ENCODE peak calls at places on chromosomes 5 and 9, in five cellular contexts. One of them, this sample, is unnamed.

GRCh38 chr9:125950880-125951471 is 203.8 kb downstream of the PBX3 start:
- DNase-seq in AG04450: no peak
- DNase-seq in WERI-Rb-1: no peak
- DNase-seq in esophagus squamous epithelium: no peak
- DNase-seq in heart left ventricle: no peak
- DNase-seq in this sample: no peak

GRCh38 chr5:119200795-119201194 is 129.9 kb downstream of the DMXL1 start:
- DNase-seq in esophagus squamous epithelium: no peak
- DNase-seq in AG04450: no peak
- DNase-seq in heart left ventricle: no peak
- DNase-seq in WERI-Rb-1: no peak
- DNase-seq in this sample: no peak

GRCh38 chr9:109158656-109159055 is 8.4 kb downstream of the FRRS1L start:
- DNase-seq in heart left ventricle: no peak
- DNase-seq in AG04450: no peak
- DNase-seq in esophagus squamous epithelium: no peak
- DNase-seq in WERI-Rb-1: no peak
- DNase-seq in this sample: no peak

GRCh38 chr5:42842860-42843641 is 31.4 kb upstream of the SELENOP start:
- DNase-seq in heart left ventricle: no peak
- DNase-seq in WERI-Rb-1: no peak
- DNase-seq in esophagus squamous epithelium: no peak
- DNase-seq in AG04450: no peak
- DNase-seq in this sample: no peak

GRCh38 chr9:84773023-84773422 is 103.5 kb downstream of the NTRK2 start:
- DNase-seq in esophagus squamous epithelium: no peak
- DNase-seq in WERI-Rb-1: no peak
- DNase-seq in heart left ventricle: no peak
- DNase-seq in AG04450: no peak
- DNase-seq in this sample: no peak

GRCh38 chr9:96654450-96655197 is 493 bp downstream of the PRXL2C start:
- DNase-seq in esophagus squamous epithelium: peak
- DNase-seq in AG04450: peak
- DNase-seq in heart left ventricle: peak
- DNase-seq in WERI-Rb-1: peak
- DNase-seq in this sample: peak

GRCh38 chr5:98774192-98775046 is 956 bp downstream of the RGMB start:
- DNase-seq in esophagus squamous epithelium: peak
- DNase-seq in WERI-Rb-1: peak
- DNase-seq in AG04450: no peak
- DNase-seq in heart left ventricle: peak
- DNase-seq in this sample: peak

GRCh38 chr9:22976454-22976853 is 529.8 kb downstream of the DMRTA1 start:
- DNase-seq in esophagus squamous epithelium: no peak
- DNase-seq in AG04450: no peak
- DNase-seq in heart left ventricle: no peak
- DNase-seq in WERI-Rb-1: no peak
- DNase-seq in this sample: no peak

GRCh38 chr9:75445122-75445521 is 356.8 kb downstream of the OSTF1 start:
- DNase-seq in WERI-Rb-1: no peak
- DNase-seq in esophagus squamous epithelium: no peak
- DNase-seq in AG04450: no peak
- DNase-seq in heart left ventricle: no peak
- DNase-seq in this sample: no peak

GRCh38 chr9:7137571-7137970 is 379.8 kb downstream of the KDM4C start:
- DNase-seq in WERI-Rb-1: no peak
- DNase-seq in esophagus squamous epithelium: no peak
- DNase-seq in AG04450: no peak
- DNase-seq in heart left ventricle: no peak
- DNase-seq in this sample: no peak

GRCh38 chr5:145062280-145062679 is 772.9 kb downstream of the PRELID2 start:
- DNase-seq in esophagus squamous epithelium: no peak
- DNase-seq in AG04450: peak
- DNase-seq in heart left ventricle: no peak
- DNase-seq in WERI-Rb-1: no peak
- DNase-seq in this sample: no peak

GRCh38 chr9:77892171-77892570 is 139.4 kb downstream of the GNAQ start:
- DNase-seq in esophagus squamous epithelium: no peak
- DNase-seq in heart left ventricle: no peak
- DNase-seq in WERI-Rb-1: no peak
- DNase-seq in AG04450: no peak
- DNase-seq in this sample: no peak

GRCh38 chr5:176317534-176318374 is 43.8 kb downstream of the KIAA1191 start:
- DNase-seq in esophagus squamous epithelium: no peak
- DNase-seq in heart left ventricle: no peak
- DNase-seq in WERI-Rb-1: no peak
- DNase-seq in AG04450: no peak
- DNase-seq in this sample: no peak

GRCh38 chr9:86732514-86732913 is 214.8 kb downstream of the GAS1 start:
- DNase-seq in esophagus squamous epithelium: no peak
- DNase-seq in heart left ventricle: no peak
- DNase-seq in AG04450: no peak
- DNase-seq in WERI-Rb-1: no peak
- DNase-seq in this sample: no peak

GRCh38 chr5:179276838-179277395 is 68.3 kb downstream of the ADAMTS2 start:
- DNase-seq in AG04450: no peak
- DNase-seq in heart left ventricle: peak
- DNase-seq in esophagus squamous epithelium: no peak
- DNase-seq in WERI-Rb-1: no peak
- DNase-seq in this sample: no peak

GRCh38 chr9:136721339-136722092 is 9.1 kb downstream of the DIPK1B start:
- DNase-seq in WERI-Rb-1: no peak
- DNase-seq in esophagus squamous epithelium: no peak
- DNase-seq in AG04450: no peak
- DNase-seq in heart left ventricle: peak
- DNase-seq in this sample: no peak

GRCh38 chr5:96302174-96302738 is 130.8 kb downstream of the PCSK1 start:
- DNase-seq in WERI-Rb-1: no peak
- DNase-seq in heart left ventricle: no peak
- DNase-seq in esophagus squamous epithelium: no peak
- DNase-seq in AG04450: no peak
- DNase-seq in this sample: no peak

GRCh38 chr5:115068239-115069086 is 101.2 kb downstream of the TRIM36 start:
- DNase-seq in WERI-Rb-1: no peak
- DNase-seq in AG04450: no peak
- DNase-seq in esophagus squamous epithelium: no peak
- DNase-seq in heart left ventricle: no peak
- DNase-seq in this sample: no peak

GRCh38 chr9:78021692-78022091 is 9.9 kb downstream of the GNAQ start:
- DNase-seq in esophagus squamous epithelium: no peak
- DNase-seq in AG04450: no peak
- DNase-seq in heart left ventricle: peak
- DNase-seq in WERI-Rb-1: no peak
- DNase-seq in this sample: no peak

GRCh38 chr5:111513175-111513520 is 813 bp upstream of the STARD4 start:
- DNase-seq in WERI-Rb-1: no peak
- DNase-seq in esophagus squamous epithelium: no peak
- DNase-seq in heart left ventricle: no peak
- DNase-seq in AG04450: no peak
- DNase-seq in this sample: no peak

GRCh38 chr5:34051374-34051980 is 8.5 kb upstream of the C1QTNF3 start:
- DNase-seq in AG04450: no peak
- DNase-seq in WERI-Rb-1: no peak
- DNase-seq in heart left ventricle: no peak
- DNase-seq in esophagus squamous epithelium: no peak
- DNase-seq in this sample: no peak

GRCh38 chr9:96040591-96041461 is 165.3 kb downstream of the ERCC6L2 start:
- DNase-seq in esophagus squamous epithelium: no peak
- DNase-seq in heart left ventricle: no peak
- DNase-seq in WERI-Rb-1: no peak
- DNase-seq in AG04450: peak
- DNase-seq in this sample: no peak

GRCh38 chr9:21789541-21790037 is 12.8 kb upstream of the MTAP start:
- DNase-seq in WERI-Rb-1: peak
- DNase-seq in esophagus squamous epithelium: no peak
- DNase-seq in heart left ventricle: peak
- DNase-seq in AG04450: peak
- DNase-seq in this sample: peak

GRCh38 chr5:1786621-1787471 is 12.8 kb downstream of the MRPL36 start:
- DNase-seq in heart left ventricle: no peak
- DNase-seq in esophagus squamous epithelium: no peak
- DNase-seq in WERI-Rb-1: no peak
- DNase-seq in AG04450: no peak
- DNase-seq in this sample: no peak

GRCh38 chr9:22030101-22030598 is 21.0 kb upstream of the CDKN2B start:
- DNase-seq in esophagus squamous epithelium: no peak
- DNase-seq in AG04450: no peak
- DNase-seq in heart left ventricle: no peak
- DNase-seq in WERI-Rb-1: no peak
- DNase-seq in this sample: no peak

GRCh38 chr5:114122852-114123251 is 239.0 kb upstream of the KCNN2 start:
- DNase-seq in AG04450: no peak
- DNase-seq in heart left ventricle: no peak
- DNase-seq in esophagus squamous epithelium: no peak
- DNase-seq in WERI-Rb-1: no peak
- DNase-seq in this sample: no peak

GRCh38 chr5:88245241-88245892 is 23.3 kb downstream of the TMEM161B start:
- DNase-seq in AG04450: no peak
- DNase-seq in esophagus squamous epithelium: no peak
- DNase-seq in heart left ventricle: no peak
- DNase-seq in WERI-Rb-1: no peak
- DNase-seq in this sample: no peak

GRCh38 chr9:4106081-4106491 is 193.8 kb downstream of the GLIS3 start:
- DNase-seq in heart left ventricle: no peak
- DNase-seq in WERI-Rb-1: no peak
- DNase-seq in esophagus squamous epithelium: no peak
- DNase-seq in AG04450: no peak
- DNase-seq in this sample: no peak

GRCh38 chr5:14270212-14270702 is 127.1 kb downstream of the TRIO start:
- DNase-seq in esophagus squamous epithelium: no peak
- DNase-seq in heart left ventricle: peak
- DNase-seq in AG04450: no peak
- DNase-seq in WERI-Rb-1: peak
- DNase-seq in this sample: no peak

GRCh38 chr5:63262191-63262981 is 683.8 kb downstream of the LRRC70 start:
- DNase-seq in esophagus squamous epithelium: no peak
- DNase-seq in WERI-Rb-1: no peak
- DNase-seq in AG04450: no peak
- DNase-seq in heart left ventricle: no peak
- DNase-seq in this sample: no peak

DNA sequence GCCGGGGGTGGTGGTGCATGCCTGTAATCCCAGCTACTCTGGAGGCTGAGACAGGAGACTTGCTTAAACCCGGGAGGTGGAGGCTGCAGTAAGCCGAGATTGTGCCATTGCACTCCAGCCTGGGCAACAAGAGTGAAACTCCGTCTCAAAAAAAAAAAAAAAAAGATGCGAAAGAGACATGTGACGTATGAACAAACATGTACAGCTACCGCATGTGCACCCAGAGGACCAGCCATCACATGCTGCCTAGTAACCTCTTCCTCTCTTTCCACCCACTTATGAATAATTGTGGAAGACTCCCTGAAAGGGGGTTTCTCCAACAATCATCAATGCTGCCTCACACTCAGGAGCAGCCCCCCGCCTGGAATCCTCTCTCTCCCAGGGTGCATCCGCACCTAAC is 2.3 kb downstream of the SARDH start:
- DNase-seq in esophagus squamous epithelium: no peak
- DNase-seq in WERI-Rb-1: no peak
- DNase-seq in heart left ventricle: no peak
- DNase-seq in AG04450: no peak
- DNase-seq in this sample: no peak
- H3K27ac ChIP-seq in esophagus squamous epithelium: no peak
- H3K27ac ChIP-seq in WERI-Rb-1: no peak
- H3K27ac ChIP-seq in heart left ventricle: no peak
- H3K27ac ChIP-seq in AG04450: no peak
- H3K27ac ChIP-seq in this sample: no peak

GRCh38 chr5:127702434-127702833 is 757 bp upstream of the CCDC192 start:
- DNase-seq in AG04450: no peak
- DNase-seq in WERI-Rb-1: no peak
- DNase-seq in esophagus squamous epithelium: no peak
- DNase-seq in heart left ventricle: no peak
- DNase-seq in this sample: no peak
- TF ChIP-seq CTCF in AG04450: no peak
- TF ChIP-seq CTCF in WERI-Rb-1: no peak
- TF ChIP-seq CTCF in esophagus squamous epithelium: no peak
- TF ChIP-seq CTCF in heart left ventricle: no peak
- TF ChIP-seq CTCF in this sample: no peak

GRCh38 chr5:142192799-142193428 is 84.3 kb downstream of the NDFIP1 start:
- DNase-seq in AG04450: no peak
- DNase-seq in WERI-Rb-1: no peak
- DNase-seq in heart left ventricle: peak
- DNase-seq in esophagus squamous epithelium: no peak
- DNase-seq in this sample: no peak
- H3K27ac ChIP-seq in AG04450: no peak
- H3K27ac ChIP-seq in WERI-Rb-1: no peak
- H3K27ac ChIP-seq in heart left ventricle: no peak
- H3K27ac ChIP-seq in esophagus squamous epithelium: no peak
- H3K27ac ChIP-seq in this sample: no peak

GRCh38 chr9:69820955-69821788 is 555 bp downstream of the CFAP95 start:
- DNase-seq in AG04450: no peak
- DNase-seq in heart left ventricle: no peak
- DNase-seq in esophagus squamous epithelium: no peak
- DNase-seq in WERI-Rb-1: no peak
- DNase-seq in this sample: no peak

GRCh38 chr9:69818946-69819345 is 1.7 kb upstream of the CFAP95 start:
- DNase-seq in AG04450: no peak
- DNase-seq in WERI-Rb-1: no peak
- DNase-seq in heart left ventricle: no peak
- DNase-seq in esophagus squamous epithelium: no peak
- DNase-seq in this sample: no peak

GRCh38 chr9:69817202-69817601 is 3.4 kb upstream of the CFAP95 start:
- DNase-seq in heart left ventricle: no peak
- DNase-seq in AG04450: no peak
- DNase-seq in WERI-Rb-1: no peak
- DNase-seq in esophagus squamous epithelium: no peak
- DNase-seq in this sample: no peak

GRCh38 chr9:69824497-69825252 is 4.1 kb downstream of the CFAP95 start:
- DNase-seq in esophagus squamous epithelium: no peak
- DNase-seq in WERI-Rb-1: no peak
- DNase-seq in AG04450: no peak
- DNase-seq in heart left ventricle: no peak
- DNase-seq in this sample: no peak

GRCh38 chr9:69822091-69822750 is 1.6 kb downstream of the CFAP95 start:
- DNase-seq in esophagus squamous epithelium: no peak
- DNase-seq in AG04450: no peak
- DNase-seq in heart left ventricle: no peak
- DNase-seq in WERI-Rb-1: no peak
- DNase-seq in this sample: no peak
- TF ChIP-seq CTCF in esophagus squamous epithelium: no peak
- TF ChIP-seq CTCF in AG04450: no peak
- TF ChIP-seq CTCF in heart left ventricle: no peak
- TF ChIP-seq CTCF in WERI-Rb-1: no peak
- TF ChIP-seq CTCF in this sample: no peak

DNA sequence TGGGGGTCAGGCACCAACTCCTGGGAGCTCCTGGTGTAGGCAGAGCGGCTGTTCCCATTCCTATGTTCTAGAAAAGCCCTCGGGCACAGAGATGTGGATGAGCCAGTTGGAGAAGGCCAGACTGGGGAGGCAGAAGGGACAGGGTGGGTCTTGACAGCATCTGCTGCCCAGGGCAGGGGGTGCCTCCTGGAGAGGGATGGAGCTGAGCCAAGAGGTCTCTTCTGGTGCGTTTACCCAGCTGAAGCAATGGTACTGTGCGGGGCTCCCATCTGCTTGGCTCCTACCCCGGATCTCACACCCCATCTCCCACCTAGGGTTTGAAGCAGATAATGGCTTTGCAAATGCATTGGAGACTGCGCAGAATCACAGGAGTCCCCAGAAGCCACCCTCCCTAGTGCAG is 41.3 kb downstream of the SHB start:
- DNase-seq in heart left ventricle: no peak
- DNase-seq in esophagus squamous epithelium: no peak
- DNase-seq in AG04450: no peak
- DNase-seq in WERI-Rb-1: no peak
- DNase-seq in this sample: no peak
- H3K27ac ChIP-seq in heart left ventricle: no peak
- H3K27ac ChIP-seq in esophagus squamous epithelium: peak
- H3K27ac ChIP-seq in AG04450: peak
- H3K27ac ChIP-seq in WERI-Rb-1: no peak
- H3K27ac ChIP-seq in this sample: peak